ENCODE peak calls at places on chromosomes 5 and 9, in nine cellular contexts. J is ascending aorta, S is C1 segment of cervical spinal cord, E is RCC 7860, I is omental fat pad, K is GM04504, G is fibroblast of gingiva, L is activated T-cell treated with anti-CD3 and anti-CD28 coated beads for 1 hour, M is HCT116. C is an unnamed sample.

GRCh38 chr5:10736808-10737207 is 24.2 kb downstream of the DAP start:
- DNase-seq in J (no peak), S (no peak), E (no peak), I (no peak), K (no peak), G (no peak), L (no peak), M (no peak), C (no peak)

GRCh38 chr5:131423056-131423455 is 159.2 kb downstream of the CDC42SE2 start:
- DNase-seq in J (no peak), S (no peak), E (no peak), I (no peak), K (no peak), G (peak), L (no peak), M (no peak), C (no peak)

GRCh38 chr9:8924529-8924928 is 1125.0 kb upstream of the DMAC1 start:
- DNase-seq in J (no peak), S (no peak), E (no peak), I (no peak), K (no peak), G (no peak), L (no peak), M (no peak), C (no peak)

GRCh38 chr5:120463026-120463770 is 902 bp upstream of the PRR16 start:
- DNase-seq in J (no peak), S (no peak), E (no peak), I (no peak), K (no peak), G (no peak), L (no peak), M (no peak), C (no peak)

GRCh38 chr9:92716557-92716956 is 46.6 kb upstream of the IPPK start:
- DNase-seq in J (no peak), S (no peak), E (no peak), I (peak), K (no peak), G (no peak), L (peak), M (peak), C (peak)

GRCh38 chr5:83209963-83210362 is 132.6 kb downstream of the XRCC4 start:
- DNase-seq in J (no peak), S (no peak), E (no peak), I (no peak), K (no peak), G (no peak), L (no peak), M (no peak), C (no peak)

GRCh38 chr5:166883016-166883415 is 1408.4 kb upstream of the WWC1 start:
- DNase-seq in J (no peak), S (no peak), E (peak), I (no peak), K (no peak), G (no peak), L (no peak), M (no peak), C (no peak)

GRCh38 chr9:96025995-96026572 is 150.6 kb downstream of the ERCC6L2 start:
- DNase-seq in J (no peak), S (no peak), E (no peak), I (no peak), K (no peak), G (no peak), L (no peak), M (no peak), C (no peak)

GRCh38 chr5:115708819-115709477 is 83.1 kb upstream of the TMED7 start:
- DNase-seq in J (no peak), S (no peak), E (no peak), I (no peak), K (no peak), G (no peak), L (no peak), M (no peak), C (no peak)

GRCh38 chr9:79578891-79579290 is 7.1 kb downstream of the TLE4 start:
- DNase-seq in J (no peak), S (no peak), E (no peak), I (no peak), K (no peak), G (peak), L (no peak), M (no peak), C (no peak)

GRCh38 chr5:98341038-98341710 is 432.3 kb upstream of the RGMB start:
- DNase-seq in J (no peak), S (no peak), E (peak), I (no peak), K (peak), G (peak), L (no peak), M (no peak), C (no peak)

GRCh38 chr5:580436-580835 is 31.7 kb upstream of the CEP72 start:
- DNase-seq in J (no peak), S (no peak), E (no peak), I (no peak), K (no peak), G (no peak), L (no peak), M (no peak), C (no peak)

GRCh38 chr5:107486489-107486888 is 184.2 kb downstream of the EFNA5 start:
- DNase-seq in J (no peak), S (no peak), E (peak), I (no peak), K (no peak), G (peak), L (no peak), M (peak), C (no peak)

GRCh38 chr5:138967806-138968448 is 92.8 kb upstream of the LRRTM2 start:
- DNase-seq in J (no peak), S (no peak), E (no peak), I (no peak), K (no peak), G (no peak), L (no peak), M (peak), C (peak)

GRCh38 chr5:10601246-10602030 is 37.6 kb downstream of the ANKRD33B start:
- DNase-seq in J (peak), S (peak), E (peak), I (peak), K (peak), G (peak), L (no peak), M (peak), C (peak)

GRCh38 chr9:806285-807156 is 35.0 kb upstream of the DMRT1 start:
- DNase-seq in J (no peak), S (no peak), E (no peak), I (no peak), K (peak), G (peak), L (no peak), M (no peak), C (no peak)